ENCODE peak calls at places on chromosomes 4 and X, in four cellular contexts. P is EL, I is neural crest cell, Z is posterior cingulate gyrus. Y is an unnamed sample.

GRCh38 chr4:109113511-109113910 is 188.9 kb downstream of the COL25A1 start:
- DNase-seq in P (no peak), I (no peak), Z (no peak), Y (no peak)

GRCh38 chr4:142846729-142847606 is 867 bp upstream of the INPP4B start:
- DNase-seq in P (no peak), I (peak; percentile 9), Z (peak; percentile 92), Y (peak; percentile 27)

GRCh38 chr4:100189820-100190642 is at the start of gene DDIT4L:
- DNase-seq in P (peak; percentile 53), I (peak; percentile 8), Z (peak; percentile 88), Y (no peak)

GRCh38 chrX:153590961-153591956 is 7.7 kb downstream of the CCNQ start:
- DNase-seq in P (no peak), I (no peak), Z (peak; percentile 76), Y (no peak)

GRCh38 chr4:168511780-168512467 is 15.1 kb downstream of the PALLD start:
- DNase-seq in P (no peak), I (no peak), Z (no peak), Y (no peak)

GRCh38 chr4:118969359-118969758 is 80.7 kb downstream of the SYNPO2 start:
- DNase-seq in P (peak; percentile 66), I (no peak), Z (no peak), Y (peak; percentile 15)

GRCh38 chr4:176309046-176309445 is 10.7 kb upstream of the SPCS3 start:
- DNase-seq in P (no peak), I (no peak), Z (no peak), Y (no peak)

GRCh38 chr4:119942806-119943205 is 123.8 kb downstream of the MAD2L1 start:
- DNase-seq in P (no peak), I (no peak), Z (no peak), Y (no peak)

GRCh38 chrX:48520976-48521352 is 644 bp upstream of the EBP start:
- DNase-seq in P (peak; percentile 3), I (no peak), Z (peak; percentile 85), Y (no peak)

GRCh38 chr4:138242076-138242829 is at the start of gene SLC7A11:
- DNase-seq in P (peak; percentile 96), I (peak; percentile 33), Z (no peak), Y (peak; percentile 74)

GRCh38 chr4:172362569-172362968 is 549.4 kb downstream of the GALNTL6 start:
- DNase-seq in P (no peak), I (no peak), Z (no peak), Y (no peak)

GRCh38 chr4:3422241-3422801 is 19.4 kb upstream of the HGFAC start:
- DNase-seq in P (no peak), I (no peak), Z (peak; percentile 85), Y (no peak)

GRCh38 chrX:123830309-123830708 is 29.5 kb upstream of the XIAP start:
- DNase-seq in P (peak; percentile 3), I (no peak), Z (peak; percentile 84), Y (no peak)

GRCh38 chr4:7357296-7357680 is 77.4 kb downstream of the PSAPL1 start:
- DNase-seq in P (no peak), I (no peak), Z (peak; percentile 76), Y (no peak)

GRCh38 chr4:108355523-108356208 is 186.9 kb upstream of the LEF1 start:
- DNase-seq in P (no peak), I (no peak), Z (no peak), Y (no peak)

GRCh38 chrX:150219374-150220185 is 143.5 kb upstream of the MAMLD1 start:
- DNase-seq in P (peak; percentile 59), I (no peak), Z (peak; percentile 84), Y (no peak)

GRCh38 chr4:7070729-7071511 is 3.1 kb upstream of the GRPEL1 start:
- DNase-seq in P (peak; percentile 62), I (peak; percentile 83), Z (peak; percentile 97), Y (peak; percentile 71)

GRCh38 chrX:1511829-1512228 is 25.2 kb downstream of the P2RY8 start:
- DNase-seq in P (no peak), I (no peak), Z (no peak), Y (no peak)

GRCh38 chr4:81566076-81566663 is 94.5 kb upstream of the RASGEF1B start:
- DNase-seq in P (no peak), I (no peak), Z (no peak), Y (no peak)

GRCh38 chr4:47222276-47222675 is 190.9 kb downstream of the GABRB1 start:
- DNase-seq in P (peak; percentile 38), I (no peak), Z (no peak), Y (no peak)

GRCh38 chr4:2036866-2037265 is 22.3 kb upstream of the NAT8L start:
- DNase-seq in P (no peak), I (no peak), Z (peak; percentile 37), Y (no peak)

GRCh38 chrX:6660567-6661252 is 125.8 kb upstream of the VCX3A start:
- DNase-seq in P (no peak), I (no peak), Z (no peak), Y (no peak)

GRCh38 chr4:153799708-153800074 is 10.8 kb upstream of the SFRP2 start:
- DNase-seq in P (no peak), I (no peak), Z (no peak), Y (no peak)

GRCh38 chr4:5710962-5711478 is at the start of gene EVC:
- DNase-seq in P (peak; percentile 85), I (peak; percentile 57), Z (no peak), Y (peak; percentile 66)

GRCh38 chr4:20847124-20847747 is 147.0 kb downstream of the PACRGL start:
- DNase-seq in P (peak; percentile 30), I (no peak), Z (no peak), Y (no peak)

GRCh38 chr4:108360857-108361820 is 192.4 kb upstream of the LEF1 start:
- DNase-seq in P (peak; percentile 91), I (no peak), Z (no peak), Y (peak; percentile 44)

GRCh38 chr4:152164561-152164960 is 371.3 kb downstream of the FBXW7 start:
- DNase-seq in P (no peak), I (no peak), Z (no peak), Y (no peak)

GRCh38 chr4:15688056-15688455 is 6.4 kb downstream of the FAM200B start:
- DNase-seq in P (no peak), I (no peak), Z (no peak), Y (no peak)

GRCh38 chr4:111847256-111848108 is 297.8 kb upstream of the FAM241A start:
- DNase-seq in P (no peak), I (no peak), Z (no peak), Y (no peak)

GRCh38 chrX:96994088-96994487 is 110.4 kb downstream of the RPA4 start:
- DNase-seq in P (no peak), I (no peak), Z (no peak), Y (no peak)

GRCh38 chr4:169263791-169264392 is 6.9 kb downstream of the SH3RF1 start:
- DNase-seq in P (no peak), I (no peak), Z (no peak), Y (no peak)

GRCh38 chr4:108636246-108636645 is 14.2 kb upstream of the OSTC start:
- DNase-seq in P (peak; percentile 30), I (no peak), Z (no peak), Y (no peak)

GRCh38 chrX:104679175-104679574 is 113.2 kb downstream of the IL1RAPL2 start:
- DNase-seq in P (no peak), I (no peak), Z (no peak), Y (no peak)

GRCh38 chrX:41688835-41689234 is at the start of gene GPR34:
- DNase-seq in P (no peak), I (no peak), Z (no peak), Y (no peak)

GRCh38 chr4:158111241-158111640 is 61.6 kb downstream of the GASK1B start:
- DNase-seq in P (no peak), I (no peak), Z (no peak), Y (no peak)

GRCh38 chr4:151226004-151226932 is 50.7 kb upstream of the PRSS48 start:
- DNase-seq in P (peak; percentile 84), I (no peak), Z (no peak), Y (no peak)

GRCh38 chr4:90419124-90419711 is 292.0 kb downstream of the CCSER1 start:
- DNase-seq in P (peak; percentile 0), I (no peak), Z (no peak), Y (peak; percentile 5)